ENCODE peak calls at places on chromosome 9, in nine cellular contexts. C is AG04450, H is BE2C, I is fibroblast of lung, F is testis, D is ovary, A is neural progenitor cell, L is RWPE2, O is astrocyte of the spinal cord. G is an unnamed sample.

GRCh38 chr9:37408933-37409710 is 13.4 kb upstream of the GRHPR start:
- DNase-seq in I (no peak), H (no peak), O (no peak), A (no peak), D (no peak), L (no peak), F (no peak), C (no peak), G (no peak)

GRCh38 chr9:116027511-116027910 is 126.1 kb upstream of the PAPPA start:
- DNase-seq in F (no peak), H (no peak), C (peak), O (peak), I (peak), D (no peak), A (no peak), L (no peak), G (no peak)

GRCh38 chr9:124475158-124475867 is 25.1 kb downstream of the ADGRD2 start:
- DNase-seq in D (no peak), H (peak), O (no peak), C (no peak), I (no peak), A (peak), L (no peak), F (no peak), G (no peak)

GRCh38 chr9:79360387-79361347 is 211.1 kb upstream of the TLE4 start:
- DNase-seq in L (no peak), F (no peak), H (no peak), I (no peak), A (no peak), C (no peak), O (no peak), D (no peak), G (no peak)

GRCh38 chr9:115107701-115108100 is 10.3 kb downstream of the TNC start:
- DNase-seq in H (no peak), I (no peak), C (no peak), L (no peak), F (no peak), D (no peak), O (no peak), A (no peak), G (no peak)

GRCh38 chr9:127549218-127549617 is 62.9 kb upstream of the STXBP1 start:
- DNase-seq in A (no peak), L (no peak), O (no peak), D (no peak), C (no peak), I (no peak), H (no peak), F (no peak), G (no peak)

GRCh38 chr9:77015291-77016048 is 4.0 kb upstream of the FOXB2 start:
- DNase-seq in D (no peak), O (no peak), I (no peak), F (no peak), L (no peak), A (peak), C (no peak), H (no peak), G (no peak)

GRCh38 chr9:75907329-75907728 is 16.9 kb downstream of the PCSK5 start:
- DNase-seq in A (no peak), C (no peak), L (no peak), O (peak), D (no peak), H (no peak), I (peak), F (peak), G (no peak)

GRCh38 chr9:16639644-16640043 is 230.8 kb downstream of the BNC2 start:
- DNase-seq in F (no peak), I (no peak), H (no peak), D (no peak), A (no peak), O (no peak), L (no peak), C (no peak), G (no peak)

GRCh38 chr9:27437652-27438373 is 86.3 kb upstream of the IFNK start:
- DNase-seq in H (no peak), I (no peak), D (no peak), O (no peak), C (no peak), A (no peak), L (no peak), F (no peak), G (no peak)

DNA sequence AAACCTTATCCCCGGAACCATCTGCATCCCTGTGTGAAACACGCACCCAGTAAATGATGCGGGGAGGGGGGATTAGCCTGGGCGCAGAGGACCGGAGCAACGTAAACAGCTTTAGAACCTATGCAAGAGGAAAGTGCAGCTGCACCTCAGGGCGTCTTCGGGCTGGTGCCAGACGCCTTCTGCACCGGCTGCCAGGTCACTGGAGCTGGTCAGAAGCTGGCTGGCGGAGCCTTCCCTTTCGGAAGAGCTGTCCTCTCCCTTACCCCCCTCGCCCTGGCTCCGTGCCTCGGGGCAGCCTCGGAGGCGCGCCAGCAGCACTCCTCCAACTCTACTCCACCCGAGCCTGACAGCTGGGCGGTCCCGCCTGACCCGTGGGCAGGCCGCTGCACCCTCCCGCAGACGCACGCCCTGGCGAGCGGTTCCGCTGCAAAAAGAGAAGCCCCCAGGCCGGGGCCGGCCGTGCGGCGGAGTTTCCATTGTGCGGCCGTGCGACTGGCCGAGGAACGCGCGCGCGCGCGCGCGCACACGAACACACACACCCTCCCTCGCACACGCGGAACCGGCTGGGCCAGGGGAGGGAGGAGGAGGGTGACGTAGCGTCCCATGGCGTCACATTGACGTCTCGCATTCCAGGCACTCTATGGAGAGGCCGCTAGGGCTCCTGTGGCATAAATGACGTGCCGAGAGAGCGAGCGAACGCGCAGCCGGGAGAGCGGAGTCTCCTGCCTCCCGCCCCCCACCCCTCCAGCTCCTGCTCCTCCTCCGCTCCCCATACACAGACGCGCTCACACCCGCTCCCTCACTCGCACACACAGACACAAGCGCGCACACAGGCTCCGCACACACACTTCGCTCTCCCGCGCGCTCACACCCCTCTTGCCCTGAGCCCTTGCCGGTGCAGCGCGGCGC is at the start of gene NR4A3:
- DNase-seq in L (peak), C (peak), O (peak), H (peak), F (peak), I (peak), A (peak), D (peak), G (peak)
- TF ChIP-seq CTCF in L (no peak), C (peak), O (peak), H (peak), F (peak), I (peak), A (peak), D (peak), G (peak)

DNA sequence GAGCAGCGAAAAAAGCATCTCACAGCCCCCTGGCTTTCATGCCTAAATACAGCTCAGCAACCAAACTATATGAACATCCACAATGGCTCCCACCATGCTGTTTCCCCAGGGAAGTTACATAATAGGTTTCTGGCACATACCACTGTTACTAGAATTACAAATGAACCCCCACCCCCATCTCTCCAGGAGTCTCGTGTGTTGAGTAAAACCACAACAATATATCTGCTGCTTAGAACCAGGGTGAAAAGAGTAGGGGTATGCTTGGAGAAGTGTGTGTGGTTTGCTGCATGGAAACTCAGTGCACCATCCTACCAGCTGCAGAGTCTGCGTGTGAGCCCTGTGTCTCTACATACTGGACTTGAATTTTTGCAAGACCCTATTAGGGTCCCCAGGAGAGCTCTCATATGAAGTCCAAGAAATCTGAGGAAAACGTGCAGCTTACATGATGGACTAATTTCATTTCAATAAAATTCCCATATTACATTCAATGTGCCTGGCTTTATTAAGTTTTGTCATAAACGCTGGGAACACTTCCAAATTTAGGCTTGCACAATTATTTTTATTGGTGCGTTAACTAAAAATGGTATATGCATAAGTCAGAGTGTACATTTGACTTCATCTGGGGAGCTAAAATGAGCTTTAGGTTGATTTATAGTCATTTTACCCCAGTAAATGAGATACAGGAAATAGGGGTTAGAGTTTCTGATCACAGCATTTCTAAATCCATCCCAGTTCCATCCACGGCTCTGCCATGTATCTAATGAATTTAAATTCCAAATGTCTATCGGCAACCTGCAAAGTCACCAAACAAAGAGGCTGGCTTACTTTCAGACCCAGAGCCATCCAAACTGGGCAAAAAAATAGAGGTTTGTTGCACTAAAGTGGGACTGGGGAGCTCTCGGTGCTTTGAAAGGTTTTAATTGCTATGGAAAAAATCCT is 104.6 kb upstream of the NFIB start:
- DNase-seq in D (no peak), F (no peak), O (no peak), L (no peak), H (no peak), A (no peak), C (no peak), I (peak), G (no peak)
- H3K4me3 ChIP-seq in D (no peak), F (no peak), O (no peak), L (no peak), H (no peak), A (no peak), C (no peak), I (no peak), G (no peak)

GRCh38 chr9:2016411-2017208 is 1.5 kb downstream of the SMARCA2 start:
- DNase-seq in L (peak), D (peak), F (peak), H (peak), I (peak), O (peak), C (no peak), A (peak), G (no peak)
- TF ChIP-seq CTCF in L (no peak), D (no peak), F (no peak), H (no peak), I (no peak), O (no peak), C (no peak), A (peak), G (no peak)

GRCh38 chr9:133713211-133713959 is 24.8 kb downstream of the SARDH start:
- DNase-seq in C (no peak), O (no peak), I (no peak), L (peak), D (peak), F (no peak), H (peak), A (no peak), G (no peak)

GRCh38 chr9:133712221-133713100 is 25.7 kb downstream of the SARDH start:
- DNase-seq in F (no peak), A (no peak), H (peak), O (no peak), I (no peak), D (peak), L (peak), C (no peak), G (no peak)

GRCh38 chr9:133709716-133710571 is 28.2 kb downstream of the SARDH start:
- DNase-seq in I (no peak), H (peak), O (no peak), L (peak), C (no peak), D (peak), A (no peak), F (no peak), G (no peak)

GRCh38 chr9:133710661-133711427 is 27.3 kb downstream of the SARDH start:
- DNase-seq in I (no peak), O (no peak), C (no peak), F (no peak), D (peak), H (peak), L (peak), A (no peak), G (no peak)

GRCh38 chr9:133711428-133712220 is 26.5 kb downstream of the SARDH start:
- DNase-seq in A (no peak), F (no peak), H (peak), C (peak), O (peak), I (peak), D (peak), L (peak), G (no peak)
- H3K4me3 ChIP-seq in A (no peak), F (no peak), H (no peak), C (no peak), O (no peak), I (no peak), D (no peak), L (no peak), G (no peak)

GRCh38 chr9:126386088-126386487 is 59.5 kb downstream of the MVB12B start:
- DNase-seq in H (peak), O (no peak), A (peak), L (no peak), F (peak), D (no peak), I (no peak), C (no peak), G (no peak)
- TF ChIP-seq CTCF in H (peak), O (peak), A (peak), L (peak), F (no peak), D (no peak), I (no peak), C (peak), G (peak)

DNA sequence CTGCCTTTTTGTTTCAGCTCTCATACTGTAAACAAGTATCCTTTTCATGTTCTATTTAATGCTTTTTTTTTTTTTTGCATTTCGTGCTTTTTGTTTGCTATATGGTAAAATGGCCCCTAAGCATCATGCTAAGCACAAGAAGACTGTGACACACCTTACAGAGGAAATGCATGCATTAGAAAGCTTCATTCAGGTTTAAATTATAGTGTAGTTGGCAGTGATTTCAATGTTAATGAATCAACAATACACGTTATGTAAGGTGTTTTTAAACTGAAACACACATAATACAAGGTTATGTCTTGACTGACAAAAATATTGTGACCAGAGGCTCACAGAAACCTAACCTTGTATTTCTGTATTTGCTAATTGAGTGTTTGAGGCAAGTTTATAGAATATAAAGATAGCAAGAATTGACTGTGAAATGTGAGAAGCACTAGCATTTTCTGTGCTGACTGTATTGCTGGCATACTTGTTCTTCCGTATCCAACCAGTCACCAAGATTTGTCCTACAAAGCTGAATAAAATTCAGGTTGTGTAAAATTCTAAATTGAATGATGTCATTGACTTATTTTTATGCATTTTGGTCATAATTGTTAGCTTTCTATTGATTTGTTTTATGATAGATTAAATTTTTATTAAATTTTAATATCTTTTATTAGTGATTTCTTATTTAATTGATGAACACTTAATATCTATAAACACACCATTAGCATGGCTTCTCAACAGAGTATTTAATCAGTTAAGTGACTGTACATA is 4.1 kb downstream of the CFAP95 start:
- DNase-seq in A (no peak), I (no peak), H (no peak), F (no peak), C (no peak), D (no peak), O (no peak), L (no peak), G (no peak)
- H3K4me3 ChIP-seq in A (no peak), I (no peak), H (no peak), F (no peak), C (no peak), D (no peak), O (no peak), L (no peak), G (no peak)

GRCh38 chr9:69174645-69175487 is 789 bp downstream of the TJP2 start:
- DNase-seq in F (peak), A (peak), O (peak), H (peak), D (peak), C (peak), I (peak), L (peak), G (peak)

GRCh38 chr9:69173497-69173890 is 583 bp upstream of the TJP2 start:
- DNase-seq in D (no peak), H (no peak), I (no peak), L (no peak), F (no peak), A (no peak), O (no peak), C (no peak), G (no peak)

GRCh38 chr9:69172895-69173294 is 1.2 kb upstream of the TJP2 start:
- DNase-seq in O (no peak), L (no peak), A (no peak), H (no peak), D (no peak), C (no peak), I (no peak), F (no peak), G (no peak)

GRCh38 chr9:69175488-69175872 is 1.4 kb downstream of the TJP2 start:
- DNase-seq in D (no peak), F (no peak), H (no peak), A (peak), I (peak), O (no peak), L (no peak), C (no peak), G (no peak)

DNA sequence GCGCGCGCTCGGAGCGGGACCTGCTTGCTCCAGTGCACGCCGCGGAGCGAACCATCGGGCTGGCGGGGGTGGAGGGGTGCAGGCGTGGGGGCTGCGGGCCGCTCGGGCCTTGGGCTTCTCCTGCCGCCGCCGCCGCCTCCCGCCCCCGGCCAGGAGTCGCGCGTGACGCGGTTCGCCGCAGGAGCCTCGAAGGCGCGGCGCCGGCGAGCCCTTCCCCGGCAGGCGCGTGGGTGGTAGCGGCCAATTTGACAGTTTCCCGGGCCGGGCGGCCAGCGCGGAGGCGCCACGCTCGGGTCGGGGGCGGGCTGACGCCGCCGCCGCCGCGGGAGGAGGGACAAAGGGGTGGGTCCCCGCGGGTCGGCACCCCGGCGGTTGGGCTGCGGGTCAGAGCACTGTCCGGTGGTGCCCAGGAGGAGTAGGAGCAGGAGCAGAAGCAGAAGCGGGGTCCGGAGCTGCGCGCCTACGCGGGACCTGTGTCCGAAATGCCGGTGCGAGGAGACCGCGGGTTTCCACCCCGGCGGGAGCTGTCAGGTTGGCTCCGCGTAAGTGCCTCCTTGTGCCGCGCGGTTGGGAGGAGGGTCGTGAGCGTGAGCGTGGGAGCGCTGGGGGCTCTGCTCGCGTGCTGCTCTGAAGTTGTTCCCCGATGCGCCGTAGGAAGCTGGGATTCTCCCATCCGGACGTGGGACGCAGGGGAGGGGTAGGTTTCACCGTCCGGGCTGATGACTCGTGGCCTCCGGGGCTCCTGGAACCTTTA is at the start of gene TJP2:
- DNase-seq in D (peak), H (peak), L (peak), F (peak), O (peak), I (peak), C (no peak), A (peak), G (no peak)
- TF ChIP-seq CTCF in D (no peak), H (no peak), L (no peak), F (no peak), O (no peak), I (no peak), C (no peak), A (no peak), G (no peak)

GRCh38 chr9:107175039-107175438 is 108.0 kb upstream of the RAD23B start:
- DNase-seq in F (no peak), L (no peak), D (no peak), C (no peak), H (no peak), A (no peak), O (no peak), I (no peak), G (no peak)
- H3K4me3 ChIP-seq in F (no peak), L (no peak), D (no peak), C (no peak), H (no peak), A (no peak), O (no peak), I (no peak), G (no peak)

GRCh38 chr9:19925674-19926503 is 137.1 kb upstream of the SLC24A2 start:
- DNase-seq in A (peak), O (peak), I (peak), F (peak), L (peak), D (peak), C (peak), H (peak), G (peak)
- TF ChIP-seq CTCF in A (peak), O (peak), I (peak), F (peak), L (peak), D (peak), C (peak), H (peak), G (peak)

GRCh38 chr9:108047264-108047663 is 557.7 kb upstream of the KLF4 start:
- DNase-seq in D (no peak), O (peak), H (no peak), A (no peak), C (no peak), L (no peak), F (no peak), I (peak), G (no peak)
- H3K4me3 ChIP-seq in D (no peak), O (no peak), H (no peak), A (no peak), C (no peak), L (no peak), F (no peak), I (no peak), G (no peak)